ENCODE peak calls at places on chromosomes 11 and 22, in nine cellular contexts. O is PC-9; C is lung; H is uterus; W is NT2/D1; I is CD4-positive, alpha-beta memory T cell; F is lower lobe of right lung; E is neuronal stem cell; N is tibial nerve. D is an unnamed sample. For H3K4me1, the result is how much of the 10 kb centered on the place peaks cover.

GRCh38 chr11:4826425-4826824 is 5.3 kb downstream of the OR51F2 start:
- DNase-seq in C (no peak), H (no peak), N (no peak), E (no peak), W (no peak), O (no peak), I (no peak), F (no peak), D (no peak)

GRCh38 chr11:7548659-7549283 is 35.0 kb downstream of the PPFIBP2 start:
- DNase-seq in F (no peak), E (no peak), H (no peak), W (peak), O (no peak), C (no peak), N (no peak), I (peak), D (no peak)

GRCh38 chr22:36991220-36991619 is 28.0 kb downstream of the TST start:
- DNase-seq in H (no peak), O (no peak), N (no peak), I (no peak), E (no peak), W (no peak), F (no peak), C (no peak), D (no peak)

GRCh38 chr11:130647371-130647770 is 198.9 kb downstream of the ADAMTS15 start:
- DNase-seq in C (no peak), O (no peak), F (no peak), I (no peak), N (no peak), H (no peak), W (no peak), E (no peak), D (no peak)

GRCh38 chr11:44709966-44710365 is 16.8 kb upstream of the TSPAN18 start:
- DNase-seq in N (no peak), E (no peak), F (no peak), O (no peak), I (no peak), W (no peak), C (no peak), H (no peak), D (no peak)

GRCh38 chr11:77071077-77071476 is 4.3 kb downstream of the CAPN5 start:
- DNase-seq in C (no peak), H (no peak), F (peak), W (no peak), I (no peak), E (no peak), O (no peak), N (no peak), D (no peak)

GRCh38 chr11:61793084-61793828 is 545 bp downstream of the FEN1 start:
- DNase-seq in H (no peak), W (no peak), I (no peak), E (no peak), N (no peak), C (no peak), O (no peak), F (no peak), D (no peak)

GRCh38 chr22:39128508-39128907 is 24.0 kb downstream of the CBX7 start:
- DNase-seq in F (no peak), N (no peak), E (no peak), I (no peak), W (no peak), H (no peak), O (no peak), C (no peak), D (no peak)

GRCh38 chr11:130002352-130002845 is at the start of gene PRDM10:
- DNase-seq in C (peak), H (peak), N (peak), F (peak), E (peak), W (peak), I (peak), O (peak), D (peak)

GRCh38 chr11:120241277-120241676 is 1.3 kb downstream of the POU2F3 start:
- DNase-seq in O (no peak), I (no peak), C (peak), E (no peak), N (no peak), F (peak), H (no peak), W (no peak), D (no peak)

GRCh38 chr11:134026655-134027343 is 42.1 kb upstream of the JAM3 start:
- DNase-seq in I (no peak), H (no peak), E (peak), C (no peak), N (no peak), W (peak), O (no peak), F (no peak), D (no peak)

GRCh38 chr22:48112687-48113521 is 1350.5 kb downstream of the TBC1D22A start:
- DNase-seq in C (no peak), H (no peak), E (no peak), I (no peak), O (no peak), F (no peak), N (no peak), W (no peak), D (peak)

GRCh38 chr22:25902402-25902801 is 160.4 kb downstream of the MYO18B start:
- DNase-seq in E (no peak), F (no peak), N (no peak), C (no peak), I (no peak), H (no peak), O (no peak), W (no peak), D (no peak)

GRCh38 chr22:43389227-43389836 is 22.5 kb upstream of the MPPED1 start:
- DNase-seq in W (no peak), F (peak), H (no peak), N (no peak), E (no peak), O (no peak), C (no peak), I (no peak), D (no peak)

GRCh38 chr11:15300282-15300681 is 185.6 kb downstream of the INSC start:
- DNase-seq in W (no peak), E (no peak), F (no peak), C (no peak), H (no peak), O (no peak), N (no peak), I (no peak), D (no peak)

GRCh38 chr22:50318698-50319411 is 8.0 kb downstream of the DENND6B start:
- DNase-seq in N (no peak), I (no peak), F (no peak), E (no peak), C (no peak), H (no peak), W (no peak), O (no peak), D (no peak)

GRCh38 chr22:35311551-35311999 is 11.9 kb downstream of the TOM1 start:
- DNase-seq in O (no peak), F (no peak), H (no peak), E (no peak), I (no peak), W (no peak), C (no peak), N (no peak), D (no peak)

GRCh38 chr11:99934008-99934407 is 753.1 kb upstream of the ARHGAP42 start:
- DNase-seq in W (no peak), C (no peak), E (no peak), N (no peak), O (no peak), H (no peak), F (no peak), I (no peak), D (no peak)

GRCh38 chr11:123588117-123588815 is 66.2 kb downstream of the SCN3B start:
- DNase-seq in I (no peak), W (no peak), H (no peak), O (no peak), F (no peak), E (no peak), N (no peak), C (no peak), D (no peak)

GRCh38 chr11:123588863-123589262 is 65.6 kb downstream of the SCN3B start:
- DNase-seq in I (no peak), H (no peak), N (no peak), O (no peak), C (no peak), E (no peak), W (no peak), F (no peak), D (no peak)

GRCh38 chr11:123587044-123587443 is 67.4 kb downstream of the SCN3B start:
- DNase-seq in N (no peak), I (no peak), O (no peak), W (no peak), C (no peak), H (no peak), F (no peak), E (no peak), D (no peak)

GRCh38 chr11:123586568-123586967 is 67.9 kb downstream of the SCN3B start:
- DNase-seq in N (no peak), C (no peak), H (no peak), E (no peak), F (no peak), W (no peak), O (no peak), I (no peak), D (no peak)

DNA sequence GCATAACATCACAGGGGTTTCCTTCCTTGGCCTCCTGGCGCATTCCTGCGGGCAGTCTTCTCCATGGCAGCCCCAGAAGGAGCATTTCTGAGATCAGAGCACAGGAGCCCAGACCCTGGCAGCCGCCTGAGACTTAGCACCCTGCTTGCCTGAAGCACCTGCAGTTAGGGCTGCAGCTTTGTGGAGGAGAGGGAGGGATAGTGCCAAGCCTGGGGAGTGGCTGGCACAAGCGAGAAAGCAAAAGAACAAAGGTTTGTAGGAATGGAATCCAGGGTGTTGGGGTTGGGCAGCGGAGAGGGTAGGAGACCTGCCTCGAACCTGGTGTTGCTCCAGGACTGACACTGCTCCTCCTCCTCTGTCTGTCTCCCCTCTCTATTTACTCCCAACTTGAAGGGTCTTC is 66.9 kb downstream of the SCN3B start:
- DNase-seq in C (no peak), W (no peak), E (no peak), F (no peak), N (no peak), O (no peak), H (no peak), I (no peak), D (no peak)
- H3K4me3 ChIP-seq in C (no peak), W (no peak), E (no peak), F (no peak), N (no peak), O (no peak), H (no peak), I (no peak), D (no peak)

GRCh38 chr11:45887587-45887986 is 2.1 kb downstream of the MAPK8IP1 start:
- DNase-seq in F (no peak), W (no peak), E (no peak), N (no peak), C (no peak), H (no peak), I (no peak), O (no peak), D (no peak)

GRCh38 chr11:45892856-45893255 is 7.4 kb downstream of the MAPK8IP1 start:
- DNase-seq in E (no peak), O (no peak), F (no peak), W (no peak), C (no peak), N (no peak), I (no peak), H (no peak), D (no peak)

GRCh38 chr11:45889966-45890365 is 4.5 kb downstream of the MAPK8IP1 start:
- DNase-seq in W (no peak), H (no peak), E (no peak), C (no peak), N (no peak), O (no peak), I (no peak), F (no peak), D (no peak)

GRCh38 chr11:45889555-45889954 is 4.1 kb downstream of the MAPK8IP1 start:
- DNase-seq in C (no peak), F (no peak), W (no peak), E (no peak), O (no peak), I (no peak), N (no peak), H (no peak), D (no peak)

DNA sequence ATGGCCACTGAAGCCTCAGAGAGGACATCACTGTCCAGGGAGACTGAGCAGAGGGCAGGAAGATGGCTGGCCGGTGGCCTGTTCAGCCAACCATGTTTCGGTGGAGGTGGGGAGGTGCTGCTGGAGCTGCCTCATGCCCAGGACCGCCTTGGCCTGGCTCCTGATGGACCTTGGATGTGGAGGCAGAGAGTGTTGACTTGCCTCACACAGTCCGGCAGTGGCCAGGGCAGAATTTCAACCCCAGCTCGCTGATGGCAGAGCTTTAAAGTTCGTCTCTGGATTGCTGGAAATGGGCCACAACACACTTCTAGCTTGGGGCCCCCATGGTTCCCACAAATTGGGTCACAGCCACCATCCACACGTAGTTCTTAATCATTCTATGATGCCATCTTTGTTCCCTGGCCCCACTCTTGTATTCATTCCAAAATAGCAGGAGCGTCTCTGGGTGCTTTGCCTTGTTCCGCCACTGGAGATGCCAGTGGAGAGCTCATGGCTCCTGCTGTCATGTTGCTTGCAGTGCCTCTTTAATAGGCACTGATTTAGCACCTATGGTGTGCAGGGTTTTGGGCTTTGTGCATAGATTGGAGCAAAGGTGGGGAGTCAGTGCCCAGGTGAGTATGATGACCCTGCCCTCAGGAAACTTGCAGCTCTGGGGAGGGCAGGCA is 5.6 kb downstream of the MAPK8IP1 start:
- DNase-seq in I (no peak), W (no peak), F (no peak), H (no peak), E (no peak), O (no peak), N (no peak), C (no peak), D (no peak)
- H3K4me1 ChIP-seq in I (under half), W (under half), F (under half), H (under half), E (under half), O (under half), N (under half), C (under half), D (under half)

DNA sequence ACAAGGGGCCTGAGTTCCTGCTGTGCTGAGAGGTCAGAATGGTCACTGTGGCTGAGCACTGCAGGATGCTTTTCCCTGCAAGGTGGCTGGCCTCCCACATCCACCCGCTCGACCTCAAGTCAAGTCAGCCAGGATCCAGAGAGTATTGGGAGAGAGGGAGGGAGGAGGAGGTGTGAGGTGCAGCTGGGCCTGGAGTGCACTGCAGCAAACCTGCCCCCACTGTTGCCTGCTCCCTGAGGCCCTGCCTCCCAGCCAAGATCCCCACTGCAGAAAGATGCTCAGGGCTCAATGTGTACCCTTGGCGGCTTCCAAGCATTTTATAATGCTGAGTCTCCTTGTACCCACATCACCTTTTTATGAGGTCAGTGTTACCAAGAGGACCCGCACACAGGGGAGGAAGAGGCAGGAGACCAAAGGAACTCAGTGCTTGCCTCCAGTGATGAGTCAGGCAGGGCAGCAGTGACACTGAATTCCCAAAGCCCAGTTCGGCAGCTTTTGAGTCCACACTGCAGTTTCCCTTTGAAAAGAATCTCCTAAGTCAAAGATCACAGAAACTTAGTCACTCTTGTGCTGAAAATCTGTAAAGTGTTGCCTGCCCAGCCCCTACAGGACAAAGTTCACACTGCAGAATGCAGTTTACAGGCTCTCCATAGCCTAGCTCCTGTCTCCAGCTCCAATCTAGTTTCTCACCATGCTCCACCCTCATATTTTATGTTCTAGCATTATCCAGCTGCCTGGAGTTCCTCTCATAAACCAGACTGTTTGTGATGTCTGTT is 3.1 kb downstream of the ENDOD1 start:
- DNase-seq in E (no peak), H (no peak), W (no peak), I (peak), C (no peak), O (peak), N (no peak), F (no peak), D (no peak)
- H3K4me3 ChIP-seq in E (no peak), H (no peak), W (no peak), I (no peak), C (no peak), O (no peak), N (no peak), F (no peak), D (no peak)

GRCh38 chr11:123366924-123367323 is 63.1 kb upstream of the GRAMD1B start:
- DNase-seq in W (no peak), O (no peak), E (no peak), I (no peak), F (no peak), H (no peak), C (no peak), N (no peak), D (no peak)
- H3K4me1 ChIP-seq in W (under half), O (under half), E (under half), I (under half), F (under half), H (under half), C (under half), N (under half), D (under half)

GRCh38 chr11:65853249-65853979 is 4.6 kb downstream of the CFL1 start:
- DNase-seq in I (no peak), F (no peak), N (no peak), H (no peak), W (peak), E (no peak), C (no peak), O (no peak), D (no peak)

GRCh38 chr11:65856689-65857499 is 1.1 kb downstream of the CFL1 start:
- DNase-seq in W (no peak), I (peak), F (peak), N (peak), C (peak), O (peak), H (peak), E (peak), D (peak)

GRCh38 chr11:65855927-65856363 is 2.0 kb downstream of the CFL1 start:
- DNase-seq in O (no peak), H (no peak), E (no peak), W (no peak), N (no peak), F (no peak), I (no peak), C (no peak), D (no peak)

GRCh38 chr11:65854161-65854592 is 3.8 kb downstream of the CFL1 start:
- DNase-seq in I (no peak), O (no peak), E (no peak), F (no peak), H (no peak), C (no peak), N (no peak), W (no peak), D (no peak)

GRCh38 chr11:65854871-65855837 is 2.8 kb downstream of the CFL1 start:
- DNase-seq in C (no peak), O (no peak), N (no peak), H (no peak), F (no peak), I (no peak), E (no peak), W (no peak), D (no peak)
- H3K4me3 ChIP-seq in C (no peak), O (no peak), N (no peak), H (no peak), F (no peak), I (peak), E (no peak), W (no peak), D (no peak)